ENCODE peak calls at places on chromosomes 1 and 21, in six cellular contexts. E is WTC11, C is A549, S is K562, D is endothelial cell of umbilical vein, A is H1. Q is an unnamed sample.

GRCh38 chr1:3050603-3051002 is 18.4 kb upstream of the PRDM16 start:
- DNase-seq in E (no peak), C (no peak), S (no peak), D (no peak), A (no peak), Q (no peak)

GRCh38 chr1:74697832-74698231 is 24.2 kb upstream of the ERICH3 start:
- DNase-seq in E (no peak), C (no peak), S (no peak), D (no peak), A (no peak), Q (no peak)

GRCh38 chr1:1120866-1121563 is 5.1 kb upstream of the C1orf159 start:
- DNase-seq in E (peak), C (no peak), S (no peak), D (no peak), A (no peak), Q (no peak)

GRCh38 chr1:109099871-109100757 is 9.6 kb downstream of the TMEM167B start:
- DNase-seq in E (peak), C (peak), S (peak), D (peak), A (peak), Q (peak)

GRCh38 chr21:32727478-32727727 is 410 bp downstream of the SYNJ1 start:
- DNase-seq in E (no peak), C (no peak), S (no peak), D (no peak), A (no peak), Q (no peak)

GRCh38 chr1:111587509-111588174 is 31.9 kb upstream of the RAP1A start:
- DNase-seq in E (no peak), C (no peak), S (no peak), D (no peak), A (no peak), Q (no peak)

GRCh38 chr1:55150880-55151582 is 64.1 kb downstream of the USP24 start:
- DNase-seq in E (no peak), C (no peak), S (no peak), D (no peak), A (no peak), Q (no peak)

GRCh38 chr1:11620924-11621323 is 33.3 kb downstream of the FBXO2 start:
- DNase-seq in E (no peak), C (no peak), S (no peak), D (no peak), A (no peak), Q (no peak)

GRCh38 chr1:219329606-219330005 is 155.9 kb downstream of the LYPLAL1 start:
- DNase-seq in E (no peak), C (no peak), S (no peak), D (peak), A (no peak), Q (no peak)

GRCh38 chr1:246308533-246309075 is 198.5 kb downstream of the SMYD3 start:
- DNase-seq in E (no peak), C (no peak), S (no peak), D (no peak), A (no peak), Q (no peak)

GRCh38 chr1:16324456-16324890 is 27.8 kb downstream of the FBXO42 start:
- DNase-seq in E (no peak), C (no peak), S (no peak), D (peak), A (no peak), Q (no peak)

GRCh38 chr1:93804412-93804811 is 74.6 kb downstream of the DNTTIP2 start:
- DNase-seq in E (no peak), C (peak), S (no peak), D (peak), A (no peak), Q (no peak)

GRCh38 chr1:10651377-10651776 is 145.1 kb downstream of the CASZ1 start:
- DNase-seq in E (no peak), C (peak), S (peak), D (no peak), A (no peak), Q (peak)

GRCh38 chr1:65948609-65949229 is 156.0 kb downstream of the PDE4B start:
- DNase-seq in E (no peak), C (peak), S (peak), D (no peak), A (no peak), Q (no peak)

GRCh38 chr1:232590742-232591082 is 39.2 kb downstream of the SIPA1L2 start:
- DNase-seq in E (no peak), C (no peak), S (no peak), D (no peak), A (no peak), Q (no peak)

GRCh38 chr1:1815606-1816281 is 37.5 kb upstream of the NADK start:
- DNase-seq in E (no peak), C (no peak), S (no peak), D (no peak), A (no peak), Q (no peak)

GRCh38 chr21:41769521-41769920 is 2.7 kb upstream of the RIPK4 start:
- DNase-seq in E (no peak), C (no peak), S (no peak), D (no peak), A (no peak), Q (no peak)

GRCh38 chr1:158199840-158200239 is 19.1 kb downstream of the CD1D start:
- DNase-seq in E (no peak), C (peak), S (no peak), D (no peak), A (no peak), Q (no peak)

GRCh38 chr1:197521118-197521739 is 253.2 kb downstream of the CRB1 start:
- DNase-seq in E (no peak), C (peak), S (peak), D (peak), A (no peak), Q (peak)

GRCh38 chr1:77948841-77949424 is 29.9 kb downstream of the FUBP1 start:
- DNase-seq in E (no peak), C (peak), S (peak), D (peak), A (no peak), Q (peak)

GRCh38 chr1:14296795-14297194 is 301.7 kb upstream of the KAZN start:
- DNase-seq in E (no peak), C (no peak), S (no peak), D (no peak), A (no peak), Q (no peak)

GRCh38 chr21:45456836-45457160 is 51.8 kb downstream of the COL18A1 start:
- DNase-seq in E (no peak), C (no peak), S (no peak), D (no peak), A (no peak), Q (no peak)

GRCh38 chr1:228151526-228151925 is 1.8 kb downstream of the GJC2 start:
- DNase-seq in E (no peak), C (no peak), S (no peak), D (no peak), A (no peak), Q (no peak)

GRCh38 chr1:196255762-196256161 is 352.5 kb downstream of the KCNT2 start:
- DNase-seq in E (no peak), C (no peak), S (no peak), D (no peak), A (no peak), Q (no peak)

GRCh38 chr1:209791920-209792319 is 7.6 kb upstream of the C1orf74 start:
- DNase-seq in E (no peak), C (no peak), S (no peak), D (no peak), A (no peak), Q (no peak)

GRCh38 chr21:20353351-20353750 is 644.9 kb upstream of the NCAM2 start:
- DNase-seq in E (no peak), C (no peak), S (no peak), D (no peak), A (no peak), Q (no peak)

GRCh38 chr1:168136709-168137514 is at the start of gene GPR161:
- DNase-seq in E (peak), C (peak), S (peak), D (peak), A (no peak), Q (no peak)

GRCh38 chr1:226293553-226293920 is 15.4 kb downstream of the LIN9 start:
- DNase-seq in E (no peak), C (no peak), S (no peak), D (no peak), A (no peak), Q (no peak)

GRCh38 chr21:30138483-30138882 is 28.1 kb downstream of the CLDN17 start:
- DNase-seq in E (no peak), C (no peak), S (no peak), D (no peak), A (no peak), Q (no peak)

GRCh38 chr1:76867342-76868130 is at the start of gene ST6GALNAC5:
- DNase-seq in E (peak), C (peak), S (no peak), D (peak), A (no peak), Q (no peak)

GRCh38 chr1:243477676-243478075 is 221.8 kb downstream of the SDCCAG8 start:
- DNase-seq in E (no peak), C (no peak), S (no peak), D (no peak), A (no peak), Q (no peak)

GRCh38 chr1:180211860-180212229 is 18.2 kb upstream of the LHX4 start:
- DNase-seq in E (no peak), C (no peak), S (no peak), D (no peak), A (no peak), Q (no peak)

GRCh38 chr1:76939107-76939816 is 72.0 kb downstream of the ST6GALNAC5 start:
- DNase-seq in E (no peak), C (no peak), S (no peak), D (no peak), A (no peak), Q (no peak)

GRCh38 chr1:183970516-183971300 is 66.8 kb downstream of the COLGALT2 start:
- DNase-seq in E (no peak), C (no peak), S (no peak), D (peak), A (no peak), Q (no peak)

DNA sequence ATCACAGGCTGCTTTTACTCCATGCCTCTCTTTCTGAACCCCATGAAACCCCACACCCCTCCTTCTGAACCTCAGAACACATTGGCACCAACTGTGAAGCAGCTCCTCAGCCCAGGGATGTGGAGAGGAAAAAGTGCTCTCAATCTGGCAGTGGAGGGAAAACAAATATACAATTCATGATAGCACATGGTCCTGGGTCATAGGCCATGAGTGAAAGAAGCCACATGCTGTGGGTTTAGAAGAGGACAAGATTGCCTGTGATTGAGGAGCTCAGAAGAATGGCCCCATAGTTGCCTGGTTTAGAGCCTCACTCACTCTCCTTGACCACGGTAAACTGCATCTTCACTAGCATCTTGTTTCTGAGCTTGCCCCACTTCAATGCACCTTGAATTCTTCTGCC is 111.5 kb upstream of the GADD45A start:
- DNase-seq in E (no peak), C (no peak), S (no peak), D (no peak), A (no peak), Q (no peak)
- TF ChIP-seq JUN in E (no peak), C (no peak), S (no peak), D (no peak), A (no peak), Q (no peak)

GRCh38 chr1:236685917-236686814 is at the start of gene ACTN2:
- DNase-seq in E (peak), C (peak), S (peak), D (peak), A (no peak), Q (no peak)
- TF ChIP-seq JUN in E (no peak), C (no peak), S (no peak), D (no peak), A (no peak), Q (no peak)

GRCh38 chr1:110177775-110178174 is 27.5 kb downstream of the SLC6A17 start:
- DNase-seq in E (no peak), C (no peak), S (no peak), D (no peak), A (no peak), Q (no peak)

GRCh38 chr1:110173466-110174117 is 23.3 kb downstream of the SLC6A17 start:
- DNase-seq in E (no peak), C (no peak), S (no peak), D (no peak), A (no peak), Q (no peak)

GRCh38 chr1:110174961-110175360 is 24.7 kb downstream of the SLC6A17 start:
- DNase-seq in E (no peak), C (no peak), S (no peak), D (no peak), A (no peak), Q (no peak)

GRCh38 chr1:110172001-110172400 is 21.7 kb downstream of the SLC6A17 start:
- DNase-seq in E (no peak), C (no peak), S (no peak), D (no peak), A (no peak), Q (no peak)

GRCh38 chr1:110176299-110176956 is 26.1 kb downstream of the SLC6A17 start:
- DNase-seq in E (no peak), C (no peak), S (no peak), D (peak), A (no peak), Q (no peak)
- TF ChIP-seq JUN in E (no peak), C (no peak), S (no peak), D (no peak), A (no peak), Q (no peak)

GRCh38 chr1:88163187-88163586 is 520.9 kb upstream of the PKN2 start:
- DNase-seq in E (no peak), C (no peak), S (no peak), D (no peak), A (no peak), Q (no peak)

GRCh38 chr1:88169939-88170338 is 514.1 kb upstream of the PKN2 start:
- DNase-seq in E (no peak), C (no peak), S (no peak), D (no peak), A (no peak), Q (no peak)

GRCh38 chr1:88169144-88169543 is 514.9 kb upstream of the PKN2 start:
- DNase-seq in E (no peak), C (no peak), S (no peak), D (no peak), A (no peak), Q (no peak)

GRCh38 chr1:88168126-88168525 is 515.9 kb upstream of the PKN2 start:
- DNase-seq in E (no peak), C (no peak), S (no peak), D (no peak), A (no peak), Q (no peak)
- TF ChIP-seq JUN in E (no peak), C (no peak), S (no peak), D (no peak), A (no peak), Q (no peak)

GRCh38 chr1:205013683-205014367 is 29.2 kb upstream of the CNTN2 start:
- DNase-seq in E (no peak), C (no peak), S (no peak), D (no peak), A (no peak), Q (no peak)
- TF ChIP-seq JUN in E (no peak), C (no peak), S (no peak), D (no peak), A (no peak), Q (no peak)

GRCh38 chr1:61370908-61371279 is 288.5 kb downstream of the NFIA start:
- DNase-seq in E (no peak), C (no peak), S (no peak), D (no peak), A (no peak), Q (no peak)
- TF ChIP-seq JUN in E (no peak), C (no peak), S (no peak), D (no peak), A (no peak), Q (no peak)